ENCODE peak calls at places on chromosomes 13 and 19, in four cellular contexts. A is H1, V is GM12878, O is K562. T is an unnamed sample.

GRCh38 chr19:53085496-53085895 is 17.7 kb downstream of the ZNF160 start:
- DNase-seq in A (no peak), V (no peak), O (no peak), T (no peak)

GRCh38 chr13:24159921-24160324 is 597 bp upstream of the SPATA13 start:
- DNase-seq in V (no peak), O (no peak), A (peak; percentile 70), T (no peak)

GRCh38 chr19:38527466-38528136 is 90.2 kb downstream of the MAP4K1 start:
- DNase-seq in O (peak; percentile 76), A (peak; percentile 80), V (no peak), T (no peak)

GRCh38 chr19:4032436-4032835 is 24.9 kb downstream of the PIAS4 start:
- DNase-seq in A (no peak), V (no peak), O (no peak), T (no peak)

GRCh38 chr19:48826606-48827020 is 9.7 kb downstream of the HSD17B14 start:
- DNase-seq in O (no peak), A (peak; percentile 85), V (no peak), T (no peak)

GRCh38 chr13:45909724-45910123 is 58.2 kb upstream of the SIAH3 start:
- DNase-seq in V (no peak), A (no peak), O (no peak), T (no peak)

GRCh38 chr19:2549701-2550191 is 73.8 kb downstream of the GADD45B start:
- DNase-seq in V (no peak), O (no peak), A (no peak), T (no peak)

GRCh38 chr13:97119899-97120745 is 102.0 kb upstream of the MBNL2 start:
- DNase-seq in O (no peak), A (no peak), V (no peak), T (no peak)

GRCh38 chr19:45507864-45508680 is 793 bp downstream of the VASP start:
- DNase-seq in O (no peak), A (peak; percentile 80), V (no peak), T (no peak)

GRCh38 chr13:40187324-40187795 is 479.1 kb downstream of the FOXO1 start:
- DNase-seq in V (no peak), A (no peak), O (no peak), T (no peak)

GRCh38 chr19:50496189-50497029 is 14.6 kb downstream of the JOSD2 start:
- DNase-seq in A (no peak), O (no peak), V (no peak), T (no peak)

GRCh38 chr19:8320564-8321066 is 560 bp downstream of the NDUFA7 start:
- DNase-seq in O (peak; percentile 11), V (no peak), A (no peak), T (no peak)
- TF ChIP-seq YY1 in O (no peak), V (peak; percentile 22), A (no peak), T (no peak)

GRCh38 chr19:43466793-43467192 is 1.4 kb upstream of the LYPD3 start:
- DNase-seq in O (no peak), A (no peak), V (no peak), T (no peak)

GRCh38 chr19:43467730-43468129 is 2.3 kb upstream of the LYPD3 start:
- DNase-seq in O (no peak), A (no peak), V (no peak), T (no peak)

GRCh38 chr19:43468354-43469159 is 3.1 kb upstream of the LYPD3 start:
- DNase-seq in O (no peak), A (no peak), V (no peak), T (no peak)

GRCh38 chr19:43465468-43466120 is at the start of gene LYPD3:
- DNase-seq in O (no peak), V (no peak), A (peak; percentile 71), T (peak; percentile 71)

DNA sequence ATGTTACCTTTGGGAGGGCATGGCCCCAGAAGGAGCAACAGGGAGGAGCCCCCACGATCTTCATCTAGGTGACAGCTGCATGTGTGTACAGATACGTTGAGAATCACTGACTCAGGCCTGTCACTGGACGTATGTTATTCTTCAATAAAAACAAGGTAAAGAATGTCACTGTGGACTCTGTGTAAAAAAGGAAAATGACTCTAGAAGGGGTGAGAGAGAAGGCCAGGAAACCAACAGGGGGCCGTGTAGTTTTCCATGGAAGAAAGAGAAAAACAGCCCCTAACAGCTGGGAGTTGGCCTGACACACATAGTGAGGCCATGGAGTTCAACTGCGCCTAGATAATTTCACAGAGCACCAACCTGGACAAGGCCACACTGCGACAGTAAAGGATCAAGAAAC is 1.9 kb upstream of the LYPD3 start:
- DNase-seq in A (no peak), O (no peak), V (no peak), T (no peak)
- TF ChIP-seq EGR1 in A (no peak), O (no peak), V (no peak), T (no peak)

GRCh38 chr13:26017932-26018690 is 33.7 kb downstream of the SHISA2 start:
- DNase-seq in O (no peak), V (no peak), A (peak; percentile 37), T (no peak)

GRCh38 chr13:26020536-26021290 is 31.1 kb downstream of the SHISA2 start:
- DNase-seq in V (no peak), A (peak; percentile 38), O (no peak), T (no peak)

GRCh38 chr13:26021516-26021915 is 30.3 kb downstream of the SHISA2 start:
- DNase-seq in V (no peak), A (no peak), O (no peak), T (no peak)

GRCh38 chr13:26019241-26019640 is 32.6 kb downstream of the SHISA2 start:
- DNase-seq in O (no peak), A (peak; percentile 36), V (no peak), T (no peak)

DNA sequence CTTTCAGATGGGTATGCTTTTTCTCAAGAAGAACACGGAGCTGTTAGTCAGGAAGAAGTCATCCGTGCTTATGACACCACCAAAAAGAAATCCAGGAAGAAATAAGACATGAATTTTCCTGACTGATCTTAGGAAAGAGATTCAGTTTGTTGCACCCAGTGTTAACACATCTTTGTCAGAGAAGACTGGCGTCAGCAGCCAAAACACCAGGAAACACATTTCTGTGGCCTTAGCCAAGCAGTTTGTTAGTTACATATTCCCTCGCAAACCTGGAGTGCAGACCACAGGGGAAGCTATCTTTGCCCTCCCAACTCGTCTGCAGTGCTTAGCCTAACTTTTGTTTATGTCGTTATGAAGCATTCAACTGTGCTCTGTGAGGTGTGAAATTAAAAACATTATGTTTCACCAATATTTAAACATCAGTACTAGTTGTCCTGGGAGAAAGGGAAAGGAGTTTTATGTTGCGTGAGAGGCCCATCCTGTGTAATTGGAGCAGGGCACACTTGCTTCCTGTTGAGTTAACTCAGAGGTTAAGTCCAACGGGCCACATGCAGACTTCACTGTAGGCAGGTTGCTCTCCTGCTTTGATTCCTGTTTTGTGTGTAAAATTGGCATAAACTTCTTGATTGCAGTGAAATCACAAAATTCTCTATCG is 31.8 kb downstream of the SHISA2 start:
- DNase-seq in V (no peak), A (peak; percentile 33), O (no peak), T (no peak)
- TF ChIP-seq MAX in V (no peak), A (no peak), O (no peak), T (no peak)

GRCh38 chr19:18460313-18460712 is 22.4 kb upstream of the ISYNA1 start:
- DNase-seq in O (no peak), V (no peak), A (no peak), T (no peak)
- TF ChIP-seq YY1 in O (no peak), V (no peak), A (no peak), T (no peak)

T was measured in HCT116.